ENCODE peak calls at places on chromosome 12, in eight cellular contexts. One of them, this sample, is unnamed.
A peak's percentile ranks its signal among the peaks of the same experiment; 100 is the strongest.

GRCh38 chr12:461425-461824 is 1.7 kb downstream of the B4GALNT3 start:
- DNase-seq in NCI-H1436: no peak
- DNase-seq in iPS-NIHi11: no peak
- DNase-seq in NCI-H2107: no peak
- DNase-seq in heart left ventricle: no peak
- DNase-seq in fibroblast of lung: no peak
- DNase-seq in HEK293T: no peak
- DNase-seq in CD8-positive, alpha-beta memory T cell: no peak
- DNase-seq in this sample: no peak

GRCh38 chr12:75047885-75048525 is 161.6 kb downstream of the KCNC2 start:
- DNase-seq in heart left ventricle: no peak
- DNase-seq in CD8-positive, alpha-beta memory T cell: no peak
- DNase-seq in HEK293T: no peak
- DNase-seq in iPS-NIHi11: no peak
- DNase-seq in NCI-H1436: no peak
- DNase-seq in NCI-H2107: no peak
- DNase-seq in fibroblast of lung: no peak
- DNase-seq in this sample: no peak

GRCh38 chr12:541676-542289 is 82.0 kb downstream of the B4GALNT3 start:
- DNase-seq in fibroblast of lung: no peak
- DNase-seq in NCI-H2107: no peak
- DNase-seq in iPS-NIHi11: peak; percentile 66
- DNase-seq in NCI-H1436: no peak
- DNase-seq in CD8-positive, alpha-beta memory T cell: no peak
- DNase-seq in heart left ventricle: no peak
- DNase-seq in HEK293T: no peak
- DNase-seq in this sample: no peak

GRCh38 chr12:111298583-111299436 is 70.1 kb downstream of the PHETA1 start:
- DNase-seq in NCI-H1436: peak; percentile 57
- DNase-seq in iPS-NIHi11: peak; percentile 89
- DNase-seq in NCI-H2107: no peak
- DNase-seq in fibroblast of lung: peak; percentile 48
- DNase-seq in CD8-positive, alpha-beta memory T cell: peak; percentile 5
- DNase-seq in heart left ventricle: peak; percentile 33
- DNase-seq in HEK293T: peak; percentile 79
- DNase-seq in this sample: peak; percentile 91

GRCh38 chr12:54549774-54550451 is 512 bp downstream of the PDE1B start:
- DNase-seq in NCI-H2107: no peak
- DNase-seq in HEK293T: no peak
- DNase-seq in iPS-NIHi11: peak; percentile 29
- DNase-seq in fibroblast of lung: no peak
- DNase-seq in CD8-positive, alpha-beta memory T cell: no peak
- DNase-seq in NCI-H1436: no peak
- DNase-seq in heart left ventricle: no peak
- DNase-seq in this sample: peak; percentile 72

GRCh38 chr12:1443421-1444141 is 150.8 kb downstream of the FBXL14 start:
- DNase-seq in heart left ventricle: no peak
- DNase-seq in NCI-H1436: no peak
- DNase-seq in CD8-positive, alpha-beta memory T cell: no peak
- DNase-seq in HEK293T: no peak
- DNase-seq in fibroblast of lung: peak; percentile 77
- DNase-seq in iPS-NIHi11: no peak
- DNase-seq in NCI-H2107: no peak
- DNase-seq in this sample: no peak

GRCh38 chr12:113697646-113698504 is 226.2 kb upstream of the LHX5 start:
- DNase-seq in NCI-H1436: no peak
- DNase-seq in HEK293T: no peak
- DNase-seq in NCI-H2107: no peak
- DNase-seq in fibroblast of lung: no peak
- DNase-seq in iPS-NIHi11: no peak
- DNase-seq in CD8-positive, alpha-beta memory T cell: no peak
- DNase-seq in heart left ventricle: no peak
- DNase-seq in this sample: peak; percentile 41

GRCh38 chr12:91072931-91073330 is 15.1 kb upstream of the KERA start:
- DNase-seq in CD8-positive, alpha-beta memory T cell: no peak
- DNase-seq in fibroblast of lung: no peak
- DNase-seq in NCI-H1436: no peak
- DNase-seq in HEK293T: no peak
- DNase-seq in iPS-NIHi11: no peak
- DNase-seq in heart left ventricle: no peak
- DNase-seq in NCI-H2107: no peak
- DNase-seq in this sample: no peak

GRCh38 chr12:505221-505620 is 45.5 kb downstream of the B4GALNT3 start:
- DNase-seq in iPS-NIHi11: no peak
- DNase-seq in heart left ventricle: no peak
- DNase-seq in HEK293T: no peak
- DNase-seq in NCI-H1436: no peak
- DNase-seq in NCI-H2107: no peak
- DNase-seq in CD8-positive, alpha-beta memory T cell: no peak
- DNase-seq in fibroblast of lung: no peak
- DNase-seq in this sample: no peak

GRCh38 chr12:106223485-106224391 is 24.1 kb downstream of the CKAP4 start:
- DNase-seq in NCI-H1436: peak; percentile 51
- DNase-seq in NCI-H2107: peak; percentile 64
- DNase-seq in iPS-NIHi11: peak; percentile 89
- DNase-seq in fibroblast of lung: peak; percentile 61
- DNase-seq in heart left ventricle: peak; percentile 74
- DNase-seq in CD8-positive, alpha-beta memory T cell: peak; percentile 53
- DNase-seq in HEK293T: peak; percentile 88
- DNase-seq in this sample: peak; percentile 68

GRCh38 chr12:14326699-14327098 is 38.8 kb upstream of the ATF7IP start:
- DNase-seq in fibroblast of lung: no peak
- DNase-seq in iPS-NIHi11: no peak
- DNase-seq in heart left ventricle: no peak
- DNase-seq in NCI-H1436: no peak
- DNase-seq in HEK293T: no peak
- DNase-seq in CD8-positive, alpha-beta memory T cell: no peak
- DNase-seq in NCI-H2107: no peak
- DNase-seq in this sample: no peak

GRCh38 chr12:6954754-6955461 is 3.8 kb downstream of the PTPN6 start:
- DNase-seq in fibroblast of lung: no peak
- DNase-seq in heart left ventricle: no peak
- DNase-seq in NCI-H2107: no peak
- DNase-seq in NCI-H1436: no peak
- DNase-seq in HEK293T: no peak
- DNase-seq in iPS-NIHi11: no peak
- DNase-seq in CD8-positive, alpha-beta memory T cell: no peak
- DNase-seq in this sample: no peak

GRCh38 chr12:22860926-22861325 is 236.0 kb downstream of the ETNK1 start:
- DNase-seq in fibroblast of lung: no peak
- DNase-seq in heart left ventricle: no peak
- DNase-seq in iPS-NIHi11: peak; percentile 30
- DNase-seq in CD8-positive, alpha-beta memory T cell: no peak
- DNase-seq in HEK293T: no peak
- DNase-seq in NCI-H1436: peak; percentile 8
- DNase-seq in NCI-H2107: no peak
- DNase-seq in this sample: peak; percentile 38

GRCh38 chr12:57515934-57516541 is 4.3 kb downstream of the DDIT3 start:
- DNase-seq in HEK293T: no peak
- DNase-seq in fibroblast of lung: peak; percentile 37
- DNase-seq in heart left ventricle: no peak
- DNase-seq in NCI-H2107: no peak
- DNase-seq in iPS-NIHi11: no peak
- DNase-seq in CD8-positive, alpha-beta memory T cell: no peak
- DNase-seq in NCI-H1436: no peak
- DNase-seq in this sample: no peak

GRCh38 chr12:538731-539539 is 79.2 kb downstream of the B4GALNT3 start:
- DNase-seq in fibroblast of lung: peak; percentile 44
- DNase-seq in NCI-H1436: no peak
- DNase-seq in NCI-H2107: no peak
- DNase-seq in CD8-positive, alpha-beta memory T cell: peak; percentile 18
- DNase-seq in heart left ventricle: peak; percentile 65
- DNase-seq in HEK293T: no peak
- DNase-seq in iPS-NIHi11: no peak
- DNase-seq in this sample: no peak

GRCh38 chr12:132631357-132632065 is 12.9 kb downstream of the P2RX2 start:
- DNase-seq in iPS-NIHi11: peak; percentile 5
- DNase-seq in HEK293T: no peak
- DNase-seq in NCI-H1436: no peak
- DNase-seq in NCI-H2107: peak; percentile 65
- DNase-seq in fibroblast of lung: no peak
- DNase-seq in heart left ventricle: no peak
- DNase-seq in CD8-positive, alpha-beta memory T cell: no peak
- DNase-seq in this sample: no peak

GRCh38 chr12:113762155-113762848 is 203.8 kb downstream of the RBM19 start:
- DNase-seq in heart left ventricle: no peak
- DNase-seq in HEK293T: no peak
- DNase-seq in NCI-H1436: peak; percentile 56
- DNase-seq in fibroblast of lung: no peak
- DNase-seq in NCI-H2107: no peak
- DNase-seq in iPS-NIHi11: no peak
- DNase-seq in CD8-positive, alpha-beta memory T cell: no peak
- DNase-seq in this sample: peak; percentile 62

GRCh38 chr12:108313609-108314331 is 25.3 kb downstream of the CMKLR1 start:
- DNase-seq in HEK293T: no peak
- DNase-seq in heart left ventricle: peak; percentile 39
- DNase-seq in NCI-H1436: no peak
- DNase-seq in NCI-H2107: no peak
- DNase-seq in iPS-NIHi11: no peak
- DNase-seq in fibroblast of lung: no peak
- DNase-seq in CD8-positive, alpha-beta memory T cell: no peak
- DNase-seq in this sample: no peak

GRCh38 chr12:93080994-93081809 is 152.1 kb upstream of the EEA1 start:
- DNase-seq in NCI-H2107: no peak
- DNase-seq in iPS-NIHi11: peak; percentile 58
- DNase-seq in NCI-H1436: no peak
- DNase-seq in fibroblast of lung: peak; percentile 18
- DNase-seq in CD8-positive, alpha-beta memory T cell: no peak
- DNase-seq in HEK293T: no peak
- DNase-seq in heart left ventricle: no peak
- DNase-seq in this sample: peak; percentile 68

GRCh38 chr12:18706798-18707197 is 31.0 kb downstream of the PLCZ1 start:
- DNase-seq in NCI-H2107: no peak
- DNase-seq in heart left ventricle: no peak
- DNase-seq in iPS-NIHi11: no peak
- DNase-seq in HEK293T: no peak
- DNase-seq in CD8-positive, alpha-beta memory T cell: no peak
- DNase-seq in fibroblast of lung: peak; percentile 30
- DNase-seq in NCI-H1436: no peak
- DNase-seq in this sample: no peak

GRCh38 chr12:27462151-27462694 is 15.7 kb downstream of the SMCO2 start:
- DNase-seq in fibroblast of lung: peak; percentile 75
- DNase-seq in NCI-H1436: no peak
- DNase-seq in HEK293T: no peak
- DNase-seq in CD8-positive, alpha-beta memory T cell: no peak
- DNase-seq in heart left ventricle: no peak
- DNase-seq in NCI-H2107: no peak
- DNase-seq in iPS-NIHi11: no peak
- DNase-seq in this sample: no peak